ENCODE peak calls at places on chromosomes 4 and X, in six cellular contexts. One of them, this sample, is unnamed.

GRCh38 chrX:65668362-65669310 is 1.2 kb downstream of the MSN start:
- DNase-seq in neural progenitor cell: peak
- DNase-seq in fibroblast of lung: peak
- DNase-seq in IMR-90: peak
- DNase-seq in foreskin fibroblast: peak
- DNase-seq in AG09309: peak
- DNase-seq in this sample: no peak

GRCh38 chrX:48960291-48960690 is 2.9 kb upstream of the OTUD5 start:
- DNase-seq in IMR-90: no peak
- DNase-seq in fibroblast of lung: no peak
- DNase-seq in foreskin fibroblast: no peak
- DNase-seq in neural progenitor cell: no peak
- DNase-seq in AG09309: no peak
- DNase-seq in this sample: no peak

GRCh38 chrX:137432609-137433008 is 133.3 kb upstream of the ZIC3 start:
- DNase-seq in neural progenitor cell: peak
- DNase-seq in foreskin fibroblast: no peak
- DNase-seq in IMR-90: no peak
- DNase-seq in AG09309: no peak
- DNase-seq in fibroblast of lung: no peak
- DNase-seq in this sample: no peak

GRCh38 chrX:120334137-120334536 is 22.9 kb upstream of the TMEM255A start:
- DNase-seq in fibroblast of lung: no peak
- DNase-seq in neural progenitor cell: no peak
- DNase-seq in foreskin fibroblast: no peak
- DNase-seq in IMR-90: no peak
- DNase-seq in AG09309: no peak
- DNase-seq in this sample: no peak

GRCh38 chr4:101885574-101885973 is 95.0 kb downstream of the BANK1 start:
- DNase-seq in neural progenitor cell: no peak
- DNase-seq in fibroblast of lung: no peak
- DNase-seq in AG09309: no peak
- DNase-seq in IMR-90: no peak
- DNase-seq in foreskin fibroblast: no peak
- DNase-seq in this sample: no peak

GRCh38 chr4:123777297-123777859 is 380.8 kb downstream of the SPRY1 start:
- DNase-seq in foreskin fibroblast: peak
- DNase-seq in AG09309: no peak
- DNase-seq in fibroblast of lung: peak
- DNase-seq in IMR-90: peak
- DNase-seq in neural progenitor cell: no peak
- DNase-seq in this sample: no peak

GRCh38 chr4:138861130-138861529 is 154.5 kb upstream of the NOCT start:
- DNase-seq in foreskin fibroblast: no peak
- DNase-seq in IMR-90: peak
- DNase-seq in neural progenitor cell: no peak
- DNase-seq in AG09309: no peak
- DNase-seq in fibroblast of lung: peak
- DNase-seq in this sample: no peak

GRCh38 chr4:137545461-137545861 is 13.2 kb upstream of the PCDH18 start:
- DNase-seq in foreskin fibroblast: peak
- DNase-seq in IMR-90: peak
- DNase-seq in AG09309: peak
- DNase-seq in fibroblast of lung: peak
- DNase-seq in neural progenitor cell: peak
- DNase-seq in this sample: no peak

GRCh38 chr4:36432556-36432955 is 151.1 kb downstream of the DTHD1 start:
- DNase-seq in foreskin fibroblast: no peak
- DNase-seq in AG09309: no peak
- DNase-seq in neural progenitor cell: no peak
- DNase-seq in IMR-90: no peak
- DNase-seq in fibroblast of lung: no peak
- DNase-seq in this sample: no peak

GRCh38 chrX:37580080-37580479 is 8.6 kb downstream of the LANCL3 start:
- DNase-seq in AG09309: no peak
- DNase-seq in foreskin fibroblast: no peak
- DNase-seq in fibroblast of lung: no peak
- DNase-seq in IMR-90: no peak
- DNase-seq in neural progenitor cell: no peak
- DNase-seq in this sample: no peak

GRCh38 chrX:109537324-109537665 is 651 bp downstream of the NXT2 start:
- DNase-seq in neural progenitor cell: no peak
- DNase-seq in foreskin fibroblast: peak
- DNase-seq in AG09309: peak
- DNase-seq in IMR-90: peak
- DNase-seq in fibroblast of lung: peak
- DNase-seq in this sample: peak

GRCh38 chr4:152968806-152969394 is 32.8 kb downstream of the FHDC1 start:
- DNase-seq in neural progenitor cell: no peak
- DNase-seq in IMR-90: peak
- DNase-seq in AG09309: no peak
- DNase-seq in foreskin fibroblast: peak
- DNase-seq in fibroblast of lung: peak
- DNase-seq in this sample: no peak

GRCh38 chrX:12896935-12897334 is 9.5 kb upstream of the TLR8 start:
- DNase-seq in fibroblast of lung: no peak
- DNase-seq in AG09309: no peak
- DNase-seq in IMR-90: no peak
- DNase-seq in foreskin fibroblast: no peak
- DNase-seq in neural progenitor cell: no peak
- DNase-seq in this sample: no peak

GRCh38 chr4:30763337-30763736 is 43.2 kb downstream of the PCDH7 start:
- DNase-seq in IMR-90: peak
- DNase-seq in fibroblast of lung: peak
- DNase-seq in foreskin fibroblast: peak
- DNase-seq in neural progenitor cell: no peak
- DNase-seq in AG09309: no peak
- DNase-seq in this sample: no peak

GRCh38 chr4:99811850-99812249 is 4.8 kb upstream of the DAPP1 start:
- DNase-seq in foreskin fibroblast: peak
- DNase-seq in AG09309: no peak
- DNase-seq in fibroblast of lung: peak
- DNase-seq in IMR-90: peak
- DNase-seq in neural progenitor cell: peak
- DNase-seq in this sample: no peak

GRCh38 chrX:23634181-23634580 is 33.1 kb upstream of the PRDX4 start:
- DNase-seq in AG09309: no peak
- DNase-seq in fibroblast of lung: no peak
- DNase-seq in neural progenitor cell: no peak
- DNase-seq in foreskin fibroblast: peak
- DNase-seq in IMR-90: no peak
- DNase-seq in this sample: no peak

GRCh38 chrX:13933352-13933751 is 96.3 kb downstream of the GEMIN8 start:
- DNase-seq in AG09309: no peak
- DNase-seq in IMR-90: no peak
- DNase-seq in fibroblast of lung: no peak
- DNase-seq in foreskin fibroblast: no peak
- DNase-seq in neural progenitor cell: no peak
- DNase-seq in this sample: no peak

GRCh38 chr4:44493924-44494323 is 45.3 kb upstream of the KCTD8 start:
- DNase-seq in foreskin fibroblast: peak
- DNase-seq in fibroblast of lung: no peak
- DNase-seq in IMR-90: no peak
- DNase-seq in neural progenitor cell: peak
- DNase-seq in AG09309: no peak
- DNase-seq in this sample: no peak

GRCh38 chr4:56164921-56165320 is 216.2 kb downstream of the CEP135 start:
- DNase-seq in fibroblast of lung: peak
- DNase-seq in IMR-90: no peak
- DNase-seq in AG09309: no peak
- DNase-seq in neural progenitor cell: peak
- DNase-seq in foreskin fibroblast: no peak
- DNase-seq in this sample: no peak

GRCh38 chr4:952881-953573 is 20.3 kb downstream of the DGKQ start:
- DNase-seq in neural progenitor cell: no peak
- DNase-seq in AG09309: no peak
- DNase-seq in fibroblast of lung: no peak
- DNase-seq in IMR-90: no peak
- DNase-seq in foreskin fibroblast: no peak
- DNase-seq in this sample: no peak

DNA sequence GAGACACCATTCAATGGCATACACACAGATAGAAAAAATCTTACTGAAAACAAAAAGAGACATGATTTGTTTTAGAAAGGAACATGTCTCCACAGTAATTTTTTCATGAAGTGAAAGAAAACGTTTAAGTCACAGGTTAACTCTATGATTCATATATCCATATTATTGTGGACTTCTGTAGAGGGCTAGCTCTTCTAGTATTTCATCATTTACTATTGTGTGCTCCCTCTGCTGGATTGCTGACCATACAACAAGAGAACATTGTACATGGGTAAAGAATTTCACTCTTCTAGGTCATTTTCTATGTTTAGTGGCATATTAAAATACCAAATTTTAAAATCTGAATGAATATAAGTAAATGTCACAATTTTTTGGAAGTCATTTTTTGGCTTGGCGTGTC is 91.8 kb upstream of the POU3F4 start:
- DNase-seq in fibroblast of lung: no peak
- DNase-seq in neural progenitor cell: peak
- DNase-seq in foreskin fibroblast: no peak
- DNase-seq in IMR-90: no peak
- DNase-seq in AG09309: no peak
- DNase-seq in this sample: no peak
- TF ChIP-seq CTCF in fibroblast of lung: no peak
- TF ChIP-seq CTCF in neural progenitor cell: peak
- TF ChIP-seq CTCF in foreskin fibroblast: no peak
- TF ChIP-seq CTCF in IMR-90: peak
- TF ChIP-seq CTCF in AG09309: no peak
- TF ChIP-seq CTCF in this sample: peak

GRCh38 chr4:143399113-143399949 is 62.7 kb downstream of the GAB1 start:
- DNase-seq in fibroblast of lung: no peak
- DNase-seq in IMR-90: peak
- DNase-seq in AG09309: no peak
- DNase-seq in neural progenitor cell: peak
- DNase-seq in foreskin fibroblast: peak
- DNase-seq in this sample: no peak
- H3K4me3 ChIP-seq in fibroblast of lung: no peak
- H3K4me3 ChIP-seq in IMR-90: no peak
- H3K4me3 ChIP-seq in AG09309: no peak
- H3K4me3 ChIP-seq in neural progenitor cell: no peak
- H3K4me3 ChIP-seq in foreskin fibroblast: no peak
- H3K4me3 ChIP-seq in this sample: no peak

GRCh38 chr4:108165601-108166000 is 3.1 kb downstream of the LEF1 start:
- DNase-seq in IMR-90: no peak
- DNase-seq in AG09309: no peak
- DNase-seq in foreskin fibroblast: no peak
- DNase-seq in neural progenitor cell: no peak
- DNase-seq in fibroblast of lung: no peak
- DNase-seq in this sample: no peak

GRCh38 chr4:108168213-108168671 is 490 bp downstream of the LEF1 start:
- DNase-seq in IMR-90: peak
- DNase-seq in fibroblast of lung: peak
- DNase-seq in neural progenitor cell: no peak
- DNase-seq in foreskin fibroblast: peak
- DNase-seq in AG09309: no peak
- DNase-seq in this sample: no peak

GRCh38 chr4:108168672-108169562 is at the start of gene LEF1:
- DNase-seq in foreskin fibroblast: peak
- DNase-seq in neural progenitor cell: peak
- DNase-seq in IMR-90: peak
- DNase-seq in AG09309: no peak
- DNase-seq in fibroblast of lung: peak
- DNase-seq in this sample: no peak

GRCh38 chr4:108166038-108166437 is 2.7 kb downstream of the LEF1 start:
- DNase-seq in fibroblast of lung: no peak
- DNase-seq in AG09309: no peak
- DNase-seq in neural progenitor cell: peak
- DNase-seq in IMR-90: no peak
- DNase-seq in foreskin fibroblast: no peak
- DNase-seq in this sample: no peak

GRCh38 chr4:108166441-108167315 is 2.1 kb downstream of the LEF1 start:
- DNase-seq in AG09309: no peak
- DNase-seq in neural progenitor cell: peak
- DNase-seq in foreskin fibroblast: peak
- DNase-seq in fibroblast of lung: peak
- DNase-seq in IMR-90: no peak
- DNase-seq in this sample: no peak
- TF ChIP-seq CTCF in AG09309: no peak
- TF ChIP-seq CTCF in neural progenitor cell: peak
- TF ChIP-seq CTCF in foreskin fibroblast: no peak
- TF ChIP-seq CTCF in fibroblast of lung: no peak
- TF ChIP-seq CTCF in IMR-90: no peak
- TF ChIP-seq CTCF in this sample: no peak

DNA sequence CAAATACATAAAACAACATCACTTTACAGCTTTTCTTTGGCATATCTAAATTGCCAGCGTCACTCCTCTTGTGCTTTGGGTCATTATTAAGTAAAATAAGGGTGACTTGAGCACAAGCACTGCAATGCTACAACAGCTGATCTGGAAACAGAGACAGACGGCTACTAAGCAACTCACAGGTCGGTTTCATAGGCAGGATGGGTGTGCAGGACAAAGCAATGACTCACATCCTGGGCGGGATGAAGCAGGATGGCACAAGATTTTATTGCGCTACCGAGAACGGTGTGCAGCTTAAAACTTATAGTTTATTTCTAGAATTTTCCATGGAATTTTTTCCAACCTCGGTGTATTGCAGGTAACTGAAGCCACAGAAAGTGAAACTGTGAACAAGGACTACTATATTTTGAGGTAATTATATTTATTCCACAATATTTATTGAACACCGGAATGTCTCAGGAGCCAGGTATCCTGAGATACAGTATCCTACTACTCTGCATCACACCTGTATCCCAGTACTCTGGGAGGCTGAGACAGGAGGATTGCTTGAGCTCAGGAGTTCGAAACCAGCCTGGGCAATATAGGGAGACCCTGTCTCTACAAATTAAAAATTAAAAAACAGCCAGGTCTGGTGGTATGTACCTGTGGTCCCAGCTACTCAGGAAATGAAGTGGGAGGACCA is 215.5 kb downstream of the APBB2 start:
- DNase-seq in foreskin fibroblast: peak
- DNase-seq in fibroblast of lung: peak
- DNase-seq in AG09309: peak
- DNase-seq in IMR-90: peak
- DNase-seq in neural progenitor cell: no peak
- DNase-seq in this sample: no peak
- H3K4me3 ChIP-seq in foreskin fibroblast: no peak
- H3K4me3 ChIP-seq in fibroblast of lung: no peak
- H3K4me3 ChIP-seq in AG09309: no peak
- H3K4me3 ChIP-seq in IMR-90: no peak
- H3K4me3 ChIP-seq in neural progenitor cell: no peak
- H3K4me3 ChIP-seq in this sample: no peak

This sample was measured in epithelial cell of proximal tubule.